ENCODE peak calls at places on chromosomes 13 and 19, in ten cellular contexts. One of them, this sample, is unnamed.
A peak's percentile ranks its signal among the peaks of the same experiment; 100 is the strongest.

GRCh38 chr19:58326501-58326913 is 287 bp upstream of the ZSCAN22 start:
- DNase-seq in KBM-7: no peak
- DNase-seq in NCI-H226: no peak
- DNase-seq in AG08395: no peak
- DNase-seq in NCI-H1105: no peak
- DNase-seq in stimulated activated effector memory CD8-positive, alpha-beta T cell treated with anti-CD3 and anti-CD28 coated beads, Interleukin-12 subunit alpha, Interleukin-12 subunit beta, amount 100 ng/mL, for 72 hours: no peak
- DNase-seq in stimulated activated CD4-positive, alpha-beta T cell treated with anti-CD3 and anti-CD28 coated beads, Interleukin-2, amount 100 ng/mL, for 48 hours: no peak
- DNase-seq in GM20000: no peak
- DNase-seq in NCI-H1092 treated with DMSO at 0.1 percent for 48 hours: no peak
- DNase-seq in activated T-cell treated with anti-CD3 and anti-CD28 coated beads, Interleukin-2, amount 50 U/mL, for 1 hour: no peak
- DNase-seq in this sample: no peak

GRCh38 chr13:87123987-87124784 is 547.0 kb upstream of the SLITRK5 start:
- DNase-seq in activated T-cell treated with anti-CD3 and anti-CD28 coated beads, Interleukin-2, amount 50 U/mL, for 1 hour: no peak
- DNase-seq in NCI-H1092 treated with DMSO at 0.1 percent for 48 hours: no peak
- DNase-seq in stimulated activated CD4-positive, alpha-beta T cell treated with anti-CD3 and anti-CD28 coated beads, Interleukin-2, amount 100 ng/mL, for 48 hours: no peak
- DNase-seq in GM20000: no peak
- DNase-seq in stimulated activated effector memory CD8-positive, alpha-beta T cell treated with anti-CD3 and anti-CD28 coated beads, Interleukin-12 subunit alpha, Interleukin-12 subunit beta, amount 100 ng/mL, for 72 hours: no peak
- DNase-seq in NCI-H1105: no peak
- DNase-seq in NCI-H226: peak; percentile 100
- DNase-seq in AG08395: peak; percentile 62
- DNase-seq in KBM-7: peak; percentile 98
- DNase-seq in this sample: peak; percentile 95

GRCh38 chr13:40666905-40667621 is 622 bp upstream of the FOXO1 start:
- DNase-seq in NCI-H226: no peak
- DNase-seq in AG08395: no peak
- DNase-seq in GM20000: no peak
- DNase-seq in stimulated activated CD4-positive, alpha-beta T cell treated with anti-CD3 and anti-CD28 coated beads, Interleukin-2, amount 100 ng/mL, for 48 hours: no peak
- DNase-seq in stimulated activated effector memory CD8-positive, alpha-beta T cell treated with anti-CD3 and anti-CD28 coated beads, Interleukin-12 subunit alpha, Interleukin-12 subunit beta, amount 100 ng/mL, for 72 hours: no peak
- DNase-seq in NCI-H1105: no peak
- DNase-seq in KBM-7: peak; percentile 56
- DNase-seq in NCI-H1092 treated with DMSO at 0.1 percent for 48 hours: peak; percentile 40
- DNase-seq in activated T-cell treated with anti-CD3 and anti-CD28 coated beads, Interleukin-2, amount 50 U/mL, for 1 hour: no peak
- DNase-seq in this sample: no peak

GRCh38 chr19:6685962-6686627 is 16.1 kb upstream of the TNFSF14 start:
- DNase-seq in stimulated activated effector memory CD8-positive, alpha-beta T cell treated with anti-CD3 and anti-CD28 coated beads, Interleukin-12 subunit alpha, Interleukin-12 subunit beta, amount 100 ng/mL, for 72 hours: no peak
- DNase-seq in activated T-cell treated with anti-CD3 and anti-CD28 coated beads, Interleukin-2, amount 50 U/mL, for 1 hour: no peak
- DNase-seq in NCI-H1092 treated with DMSO at 0.1 percent for 48 hours: no peak
- DNase-seq in AG08395: no peak
- DNase-seq in GM20000: no peak
- DNase-seq in KBM-7: no peak
- DNase-seq in NCI-H1105: no peak
- DNase-seq in NCI-H226: no peak
- DNase-seq in stimulated activated CD4-positive, alpha-beta T cell treated with anti-CD3 and anti-CD28 coated beads, Interleukin-2, amount 100 ng/mL, for 48 hours: no peak
- DNase-seq in this sample: no peak

GRCh38 chr13:21949818-21950429 is 279.1 kb downstream of the FGF9 start:
- DNase-seq in NCI-H1092 treated with DMSO at 0.1 percent for 48 hours: peak; percentile 22
- DNase-seq in stimulated activated effector memory CD8-positive, alpha-beta T cell treated with anti-CD3 and anti-CD28 coated beads, Interleukin-12 subunit alpha, Interleukin-12 subunit beta, amount 100 ng/mL, for 72 hours: no peak
- DNase-seq in stimulated activated CD4-positive, alpha-beta T cell treated with anti-CD3 and anti-CD28 coated beads, Interleukin-2, amount 100 ng/mL, for 48 hours: no peak
- DNase-seq in GM20000: no peak
- DNase-seq in KBM-7: no peak
- DNase-seq in NCI-H1105: no peak
- DNase-seq in activated T-cell treated with anti-CD3 and anti-CD28 coated beads, Interleukin-2, amount 50 U/mL, for 1 hour: no peak
- DNase-seq in AG08395: no peak
- DNase-seq in NCI-H226: no peak
- DNase-seq in this sample: no peak

GRCh38 chr13:40961826-40962225 is 57.3 kb downstream of the ELF1 start:
- DNase-seq in stimulated activated effector memory CD8-positive, alpha-beta T cell treated with anti-CD3 and anti-CD28 coated beads, Interleukin-12 subunit alpha, Interleukin-12 subunit beta, amount 100 ng/mL, for 72 hours: no peak
- DNase-seq in stimulated activated CD4-positive, alpha-beta T cell treated with anti-CD3 and anti-CD28 coated beads, Interleukin-2, amount 100 ng/mL, for 48 hours: no peak
- DNase-seq in AG08395: no peak
- DNase-seq in NCI-H226: no peak
- DNase-seq in KBM-7: no peak
- DNase-seq in NCI-H1092 treated with DMSO at 0.1 percent for 48 hours: no peak
- DNase-seq in activated T-cell treated with anti-CD3 and anti-CD28 coated beads, Interleukin-2, amount 50 U/mL, for 1 hour: no peak
- DNase-seq in GM20000: no peak
- DNase-seq in NCI-H1105: no peak
- DNase-seq in this sample: no peak

GRCh38 chr19:44549507-44549906 is 20.0 kb upstream of the CEACAM20 start:
- DNase-seq in stimulated activated CD4-positive, alpha-beta T cell treated with anti-CD3 and anti-CD28 coated beads, Interleukin-2, amount 100 ng/mL, for 48 hours: no peak
- DNase-seq in NCI-H226: no peak
- DNase-seq in stimulated activated effector memory CD8-positive, alpha-beta T cell treated with anti-CD3 and anti-CD28 coated beads, Interleukin-12 subunit alpha, Interleukin-12 subunit beta, amount 100 ng/mL, for 72 hours: no peak
- DNase-seq in AG08395: no peak
- DNase-seq in activated T-cell treated with anti-CD3 and anti-CD28 coated beads, Interleukin-2, amount 50 U/mL, for 1 hour: no peak
- DNase-seq in NCI-H1105: no peak
- DNase-seq in NCI-H1092 treated with DMSO at 0.1 percent for 48 hours: no peak
- DNase-seq in GM20000: no peak
- DNase-seq in KBM-7: no peak
- DNase-seq in this sample: no peak

GRCh38 chr19:46838160-46838559 is 12.5 kb downstream of the AP2S1 start:
- DNase-seq in NCI-H1092 treated with DMSO at 0.1 percent for 48 hours: no peak
- DNase-seq in NCI-H1105: no peak
- DNase-seq in stimulated activated effector memory CD8-positive, alpha-beta T cell treated with anti-CD3 and anti-CD28 coated beads, Interleukin-12 subunit alpha, Interleukin-12 subunit beta, amount 100 ng/mL, for 72 hours: no peak
- DNase-seq in activated T-cell treated with anti-CD3 and anti-CD28 coated beads, Interleukin-2, amount 50 U/mL, for 1 hour: no peak
- DNase-seq in stimulated activated CD4-positive, alpha-beta T cell treated with anti-CD3 and anti-CD28 coated beads, Interleukin-2, amount 100 ng/mL, for 48 hours: no peak
- DNase-seq in KBM-7: no peak
- DNase-seq in GM20000: no peak
- DNase-seq in NCI-H226: no peak
- DNase-seq in AG08395: no peak
- DNase-seq in this sample: no peak

GRCh38 chr13:68128297-68128915 is 898.3 kb upstream of the PCDH9 start:
- DNase-seq in GM20000: no peak
- DNase-seq in stimulated activated effector memory CD8-positive, alpha-beta T cell treated with anti-CD3 and anti-CD28 coated beads, Interleukin-12 subunit alpha, Interleukin-12 subunit beta, amount 100 ng/mL, for 72 hours: no peak
- DNase-seq in stimulated activated CD4-positive, alpha-beta T cell treated with anti-CD3 and anti-CD28 coated beads, Interleukin-2, amount 100 ng/mL, for 48 hours: no peak
- DNase-seq in NCI-H226: no peak
- DNase-seq in KBM-7: no peak
- DNase-seq in NCI-H1105: no peak
- DNase-seq in AG08395: no peak
- DNase-seq in activated T-cell treated with anti-CD3 and anti-CD28 coated beads, Interleukin-2, amount 50 U/mL, for 1 hour: no peak
- DNase-seq in NCI-H1092 treated with DMSO at 0.1 percent for 48 hours: no peak
- DNase-seq in this sample: no peak

GRCh38 chr13:20477394-20477793 is 48.3 kb downstream of the CRYL1 start:
- DNase-seq in activated T-cell treated with anti-CD3 and anti-CD28 coated beads, Interleukin-2, amount 50 U/mL, for 1 hour: no peak
- DNase-seq in stimulated activated effector memory CD8-positive, alpha-beta T cell treated with anti-CD3 and anti-CD28 coated beads, Interleukin-12 subunit alpha, Interleukin-12 subunit beta, amount 100 ng/mL, for 72 hours: no peak
- DNase-seq in NCI-H1092 treated with DMSO at 0.1 percent for 48 hours: no peak
- DNase-seq in NCI-H226: no peak
- DNase-seq in stimulated activated CD4-positive, alpha-beta T cell treated with anti-CD3 and anti-CD28 coated beads, Interleukin-2, amount 100 ng/mL, for 48 hours: no peak
- DNase-seq in AG08395: no peak
- DNase-seq in GM20000: no peak
- DNase-seq in KBM-7: no peak
- DNase-seq in NCI-H1105: no peak
- DNase-seq in this sample: no peak

GRCh38 chr13:111051656-111052232 is 63.4 kb upstream of the ARHGEF7 start:
- DNase-seq in KBM-7: no peak
- DNase-seq in stimulated activated CD4-positive, alpha-beta T cell treated with anti-CD3 and anti-CD28 coated beads, Interleukin-2, amount 100 ng/mL, for 48 hours: no peak
- DNase-seq in stimulated activated effector memory CD8-positive, alpha-beta T cell treated with anti-CD3 and anti-CD28 coated beads, Interleukin-12 subunit alpha, Interleukin-12 subunit beta, amount 100 ng/mL, for 72 hours: no peak
- DNase-seq in NCI-H1092 treated with DMSO at 0.1 percent for 48 hours: no peak
- DNase-seq in activated T-cell treated with anti-CD3 and anti-CD28 coated beads, Interleukin-2, amount 50 U/mL, for 1 hour: no peak
- DNase-seq in GM20000: no peak
- DNase-seq in AG08395: no peak
- DNase-seq in NCI-H226: no peak
- DNase-seq in NCI-H1105: no peak
- DNase-seq in this sample: no peak

GRCh38 chr19:56350416-56351045 is 35.9 kb upstream of the ZSCAN5A start:
- DNase-seq in KBM-7: peak; percentile 49
- DNase-seq in GM20000: peak; percentile 45
- DNase-seq in activated T-cell treated with anti-CD3 and anti-CD28 coated beads, Interleukin-2, amount 50 U/mL, for 1 hour: peak; percentile 20
- DNase-seq in stimulated activated CD4-positive, alpha-beta T cell treated with anti-CD3 and anti-CD28 coated beads, Interleukin-2, amount 100 ng/mL, for 48 hours: peak; percentile 52
- DNase-seq in NCI-H1105: peak; percentile 41
- DNase-seq in AG08395: peak; percentile 31
- DNase-seq in NCI-H1092 treated with DMSO at 0.1 percent for 48 hours: peak; percentile 23
- DNase-seq in stimulated activated effector memory CD8-positive, alpha-beta T cell treated with anti-CD3 and anti-CD28 coated beads, Interleukin-12 subunit alpha, Interleukin-12 subunit beta, amount 100 ng/mL, for 72 hours: peak; percentile 14
- DNase-seq in NCI-H226: peak; percentile 36
- DNase-seq in this sample: peak; percentile 56

GRCh38 chr13:106089251-106089940 is 446.1 kb downstream of the EFNB2 start:
- DNase-seq in AG08395: no peak
- DNase-seq in KBM-7: no peak
- DNase-seq in GM20000: no peak
- DNase-seq in stimulated activated CD4-positive, alpha-beta T cell treated with anti-CD3 and anti-CD28 coated beads, Interleukin-2, amount 100 ng/mL, for 48 hours: no peak
- DNase-seq in stimulated activated effector memory CD8-positive, alpha-beta T cell treated with anti-CD3 and anti-CD28 coated beads, Interleukin-12 subunit alpha, Interleukin-12 subunit beta, amount 100 ng/mL, for 72 hours: no peak
- DNase-seq in NCI-H1092 treated with DMSO at 0.1 percent for 48 hours: no peak
- DNase-seq in NCI-H226: no peak
- DNase-seq in activated T-cell treated with anti-CD3 and anti-CD28 coated beads, Interleukin-2, amount 50 U/mL, for 1 hour: no peak
- DNase-seq in NCI-H1105: no peak
- DNase-seq in this sample: no peak

GRCh38 chr13:21015284-21015683 is 46.1 kb downstream of the LATS2 start:
- DNase-seq in stimulated activated CD4-positive, alpha-beta T cell treated with anti-CD3 and anti-CD28 coated beads, Interleukin-2, amount 100 ng/mL, for 48 hours: no peak
- DNase-seq in KBM-7: no peak
- DNase-seq in NCI-H1105: no peak
- DNase-seq in NCI-H226: no peak
- DNase-seq in NCI-H1092 treated with DMSO at 0.1 percent for 48 hours: no peak
- DNase-seq in AG08395: no peak
- DNase-seq in GM20000: no peak
- DNase-seq in activated T-cell treated with anti-CD3 and anti-CD28 coated beads, Interleukin-2, amount 50 U/mL, for 1 hour: no peak
- DNase-seq in stimulated activated effector memory CD8-positive, alpha-beta T cell treated with anti-CD3 and anti-CD28 coated beads, Interleukin-12 subunit alpha, Interleukin-12 subunit beta, amount 100 ng/mL, for 72 hours: no peak
- DNase-seq in this sample: no peak

GRCh38 chr13:100958859-100959258 is 284.3 kb upstream of the TMTC4 start:
- DNase-seq in NCI-H1092 treated with DMSO at 0.1 percent for 48 hours: no peak
- DNase-seq in AG08395: no peak
- DNase-seq in GM20000: no peak
- DNase-seq in stimulated activated effector memory CD8-positive, alpha-beta T cell treated with anti-CD3 and anti-CD28 coated beads, Interleukin-12 subunit alpha, Interleukin-12 subunit beta, amount 100 ng/mL, for 72 hours: no peak
- DNase-seq in KBM-7: no peak
- DNase-seq in activated T-cell treated with anti-CD3 and anti-CD28 coated beads, Interleukin-2, amount 50 U/mL, for 1 hour: no peak
- DNase-seq in stimulated activated CD4-positive, alpha-beta T cell treated with anti-CD3 and anti-CD28 coated beads, Interleukin-2, amount 100 ng/mL, for 48 hours: no peak
- DNase-seq in NCI-H1105: no peak
- DNase-seq in NCI-H226: no peak
- DNase-seq in this sample: no peak

GRCh38 chr19:48681127-48681470 is 8.3 kb upstream of the NTN5 start:
- DNase-seq in GM20000: peak; percentile 50
- DNase-seq in stimulated activated effector memory CD8-positive, alpha-beta T cell treated with anti-CD3 and anti-CD28 coated beads, Interleukin-12 subunit alpha, Interleukin-12 subunit beta, amount 100 ng/mL, for 72 hours: no peak
- DNase-seq in NCI-H226: peak; percentile 97
- DNase-seq in KBM-7: peak; percentile 90
- DNase-seq in NCI-H1092 treated with DMSO at 0.1 percent for 48 hours: no peak
- DNase-seq in stimulated activated CD4-positive, alpha-beta T cell treated with anti-CD3 and anti-CD28 coated beads, Interleukin-2, amount 100 ng/mL, for 48 hours: no peak
- DNase-seq in NCI-H1105: no peak
- DNase-seq in AG08395: no peak
- DNase-seq in activated T-cell treated with anti-CD3 and anti-CD28 coated beads, Interleukin-2, amount 50 U/mL, for 1 hour: no peak
- DNase-seq in this sample: peak; percentile 93

GRCh38 chr19:46579286-46579944 is 21.7 kb upstream of the CALM3 start:
- DNase-seq in KBM-7: peak; percentile 36
- DNase-seq in NCI-H1092 treated with DMSO at 0.1 percent for 48 hours: no peak
- DNase-seq in stimulated activated effector memory CD8-positive, alpha-beta T cell treated with anti-CD3 and anti-CD28 coated beads, Interleukin-12 subunit alpha, Interleukin-12 subunit beta, amount 100 ng/mL, for 72 hours: no peak
- DNase-seq in NCI-H226: no peak
- DNase-seq in AG08395: no peak
- DNase-seq in NCI-H1105: peak; percentile 21
- DNase-seq in GM20000: peak; percentile 27
- DNase-seq in activated T-cell treated with anti-CD3 and anti-CD28 coated beads, Interleukin-2, amount 50 U/mL, for 1 hour: peak; percentile 56
- DNase-seq in stimulated activated CD4-positive, alpha-beta T cell treated with anti-CD3 and anti-CD28 coated beads, Interleukin-2, amount 100 ng/mL, for 48 hours: peak; percentile 66
- DNase-seq in this sample: peak; percentile 48

GRCh38 chr13:102872131-102872530 is 26.3 kb downstream of the ERCC5 start:
- DNase-seq in NCI-H1105: no peak
- DNase-seq in GM20000: no peak
- DNase-seq in activated T-cell treated with anti-CD3 and anti-CD28 coated beads, Interleukin-2, amount 50 U/mL, for 1 hour: no peak
- DNase-seq in stimulated activated CD4-positive, alpha-beta T cell treated with anti-CD3 and anti-CD28 coated beads, Interleukin-2, amount 100 ng/mL, for 48 hours: no peak
- DNase-seq in stimulated activated effector memory CD8-positive, alpha-beta T cell treated with anti-CD3 and anti-CD28 coated beads, Interleukin-12 subunit alpha, Interleukin-12 subunit beta, amount 100 ng/mL, for 72 hours: no peak
- DNase-seq in AG08395: no peak
- DNase-seq in KBM-7: no peak
- DNase-seq in NCI-H226: no peak
- DNase-seq in NCI-H1092 treated with DMSO at 0.1 percent for 48 hours: no peak
- DNase-seq in this sample: no peak

GRCh38 chr13:27619093-27619705 is 1.1 kb downstream of the LNX2 start:
- DNase-seq in NCI-H1105: no peak
- DNase-seq in AG08395: no peak
- DNase-seq in GM20000: no peak
- DNase-seq in activated T-cell treated with anti-CD3 and anti-CD28 coated beads, Interleukin-2, amount 50 U/mL, for 1 hour: no peak
- DNase-seq in stimulated activated effector memory CD8-positive, alpha-beta T cell treated with anti-CD3 and anti-CD28 coated beads, Interleukin-12 subunit alpha, Interleukin-12 subunit beta, amount 100 ng/mL, for 72 hours: no peak
- DNase-seq in stimulated activated CD4-positive, alpha-beta T cell treated with anti-CD3 and anti-CD28 coated beads, Interleukin-2, amount 100 ng/mL, for 48 hours: no peak
- DNase-seq in NCI-H1092 treated with DMSO at 0.1 percent for 48 hours: no peak
- DNase-seq in NCI-H226: no peak
- DNase-seq in KBM-7: peak; percentile 20
- DNase-seq in this sample: peak; percentile 61

GRCh38 chr19:40592170-40592569 is 9.0 kb upstream of the LTBP4 start:
- DNase-seq in KBM-7: peak; percentile 58
- DNase-seq in NCI-H226: peak; percentile 26
- DNase-seq in stimulated activated effector memory CD8-positive, alpha-beta T cell treated with anti-CD3 and anti-CD28 coated beads, Interleukin-12 subunit alpha, Interleukin-12 subunit beta, amount 100 ng/mL, for 72 hours: no peak
- DNase-seq in GM20000: peak; percentile 79
- DNase-seq in NCI-H1092 treated with DMSO at 0.1 percent for 48 hours: peak; percentile 19
- DNase-seq in activated T-cell treated with anti-CD3 and anti-CD28 coated beads, Interleukin-2, amount 50 U/mL, for 1 hour: no peak
- DNase-seq in AG08395: peak; percentile 46
- DNase-seq in NCI-H1105: peak; percentile 24
- DNase-seq in stimulated activated CD4-positive, alpha-beta T cell treated with anti-CD3 and anti-CD28 coated beads, Interleukin-2, amount 100 ng/mL, for 48 hours: no peak
- DNase-seq in this sample: peak; percentile 69

GRCh38 chr13:77033717-77034302 is 6.9 kb upstream of the FBXL3 start:
- DNase-seq in NCI-H1105: no peak
- DNase-seq in activated T-cell treated with anti-CD3 and anti-CD28 coated beads, Interleukin-2, amount 50 U/mL, for 1 hour: no peak
- DNase-seq in AG08395: no peak
- DNase-seq in stimulated activated effector memory CD8-positive, alpha-beta T cell treated with anti-CD3 and anti-CD28 coated beads, Interleukin-12 subunit alpha, Interleukin-12 subunit beta, amount 100 ng/mL, for 72 hours: no peak
- DNase-seq in GM20000: no peak
- DNase-seq in NCI-H226: no peak
- DNase-seq in KBM-7: no peak
- DNase-seq in NCI-H1092 treated with DMSO at 0.1 percent for 48 hours: no peak
- DNase-seq in stimulated activated CD4-positive, alpha-beta T cell treated with anti-CD3 and anti-CD28 coated beads, Interleukin-2, amount 100 ng/mL, for 48 hours: no peak
- DNase-seq in this sample: no peak

GRCh38 chr19:6238643-6239281 is 41.0 kb downstream of the MLLT1 start:
- DNase-seq in NCI-H1105: no peak
- DNase-seq in activated T-cell treated with anti-CD3 and anti-CD28 coated beads, Interleukin-2, amount 50 U/mL, for 1 hour: no peak
- DNase-seq in stimulated activated effector memory CD8-positive, alpha-beta T cell treated with anti-CD3 and anti-CD28 coated beads, Interleukin-12 subunit alpha, Interleukin-12 subunit beta, amount 100 ng/mL, for 72 hours: no peak
- DNase-seq in NCI-H1092 treated with DMSO at 0.1 percent for 48 hours: peak; percentile 51
- DNase-seq in GM20000: no peak
- DNase-seq in AG08395: peak; percentile 52
- DNase-seq in stimulated activated CD4-positive, alpha-beta T cell treated with anti-CD3 and anti-CD28 coated beads, Interleukin-2, amount 100 ng/mL, for 48 hours: no peak
- DNase-seq in KBM-7: no peak
- DNase-seq in NCI-H226: peak; percentile 84
- DNase-seq in this sample: no peak

GRCh38 chr13:66359910-66360552 is 870.1 kb downstream of the PCDH9 start:
- DNase-seq in stimulated activated CD4-positive, alpha-beta T cell treated with anti-CD3 and anti-CD28 coated beads, Interleukin-2, amount 100 ng/mL, for 48 hours: no peak
- DNase-seq in stimulated activated effector memory CD8-positive, alpha-beta T cell treated with anti-CD3 and anti-CD28 coated beads, Interleukin-12 subunit alpha, Interleukin-12 subunit beta, amount 100 ng/mL, for 72 hours: no peak
- DNase-seq in KBM-7: no peak
- DNase-seq in NCI-H1092 treated with DMSO at 0.1 percent for 48 hours: no peak
- DNase-seq in NCI-H226: no peak
- DNase-seq in GM20000: no peak
- DNase-seq in NCI-H1105: no peak
- DNase-seq in activated T-cell treated with anti-CD3 and anti-CD28 coated beads, Interleukin-2, amount 50 U/mL, for 1 hour: no peak
- DNase-seq in AG08395: no peak
- DNase-seq in this sample: no peak

GRCh38 chr13:50323440-50324070 is 308.3 kb downstream of the KCNRG start:
- DNase-seq in stimulated activated effector memory CD8-positive, alpha-beta T cell treated with anti-CD3 and anti-CD28 coated beads, Interleukin-12 subunit alpha, Interleukin-12 subunit beta, amount 100 ng/mL, for 72 hours: no peak
- DNase-seq in activated T-cell treated with anti-CD3 and anti-CD28 coated beads, Interleukin-2, amount 50 U/mL, for 1 hour: no peak
- DNase-seq in NCI-H1092 treated with DMSO at 0.1 percent for 48 hours: no peak
- DNase-seq in NCI-H226: peak; percentile 78
- DNase-seq in NCI-H1105: no peak
- DNase-seq in stimulated activated CD4-positive, alpha-beta T cell treated with anti-CD3 and anti-CD28 coated beads, Interleukin-2, amount 100 ng/mL, for 48 hours: no peak
- DNase-seq in KBM-7: no peak
- DNase-seq in GM20000: no peak
- DNase-seq in AG08395: peak; percentile 83
- DNase-seq in this sample: no peak

GRCh38 chr13:93535256-93535655 is 308.6 kb downstream of the GPC6 start:
- DNase-seq in stimulated activated effector memory CD8-positive, alpha-beta T cell treated with anti-CD3 and anti-CD28 coated beads, Interleukin-12 subunit alpha, Interleukin-12 subunit beta, amount 100 ng/mL, for 72 hours: no peak
- DNase-seq in activated T-cell treated with anti-CD3 and anti-CD28 coated beads, Interleukin-2, amount 50 U/mL, for 1 hour: no peak
- DNase-seq in KBM-7: no peak
- DNase-seq in AG08395: peak; percentile 66
- DNase-seq in NCI-H1092 treated with DMSO at 0.1 percent for 48 hours: no peak
- DNase-seq in NCI-H226: peak; percentile 58
- DNase-seq in NCI-H1105: no peak
- DNase-seq in stimulated activated CD4-positive, alpha-beta T cell treated with anti-CD3 and anti-CD28 coated beads, Interleukin-2, amount 100 ng/mL, for 48 hours: no peak
- DNase-seq in GM20000: no peak
- DNase-seq in this sample: no peak

GRCh38 chr13:101623469-101624209 is 171.2 kb downstream of the ITGBL1 start:
- DNase-seq in stimulated activated effector memory CD8-positive, alpha-beta T cell treated with anti-CD3 and anti-CD28 coated beads, Interleukin-12 subunit alpha, Interleukin-12 subunit beta, amount 100 ng/mL, for 72 hours: no peak
- DNase-seq in stimulated activated CD4-positive, alpha-beta T cell treated with anti-CD3 and anti-CD28 coated beads, Interleukin-2, amount 100 ng/mL, for 48 hours: no peak
- DNase-seq in NCI-H1092 treated with DMSO at 0.1 percent for 48 hours: peak; percentile 19
- DNase-seq in activated T-cell treated with anti-CD3 and anti-CD28 coated beads, Interleukin-2, amount 50 U/mL, for 1 hour: no peak
- DNase-seq in NCI-H226: no peak
- DNase-seq in GM20000: no peak
- DNase-seq in KBM-7: no peak
- DNase-seq in NCI-H1105: no peak
- DNase-seq in AG08395: no peak
- DNase-seq in this sample: no peak

GRCh38 chr19:6580313-6580712 is 10.6 kb downstream of the CD70 start:
- DNase-seq in AG08395: peak; percentile 43
- DNase-seq in stimulated activated CD4-positive, alpha-beta T cell treated with anti-CD3 and anti-CD28 coated beads, Interleukin-2, amount 100 ng/mL, for 48 hours: no peak
- DNase-seq in NCI-H1105: no peak
- DNase-seq in stimulated activated effector memory CD8-positive, alpha-beta T cell treated with anti-CD3 and anti-CD28 coated beads, Interleukin-12 subunit alpha, Interleukin-12 subunit beta, amount 100 ng/mL, for 72 hours: no peak
- DNase-seq in NCI-H1092 treated with DMSO at 0.1 percent for 48 hours: no peak
- DNase-seq in KBM-7: no peak
- DNase-seq in GM20000: no peak
- DNase-seq in activated T-cell treated with anti-CD3 and anti-CD28 coated beads, Interleukin-2, amount 50 U/mL, for 1 hour: no peak
- DNase-seq in NCI-H226: peak; percentile 80
- DNase-seq in this sample: peak; percentile 27

GRCh38 chr13:97211986-97212385 is 10.1 kb upstream of the MBNL2 start:
- DNase-seq in NCI-H1092 treated with DMSO at 0.1 percent for 48 hours: no peak
- DNase-seq in KBM-7: no peak
- DNase-seq in AG08395: no peak
- DNase-seq in NCI-H1105: no peak
- DNase-seq in stimulated activated CD4-positive, alpha-beta T cell treated with anti-CD3 and anti-CD28 coated beads, Interleukin-2, amount 100 ng/mL, for 48 hours: no peak
- DNase-seq in NCI-H226: no peak
- DNase-seq in GM20000: no peak
- DNase-seq in stimulated activated effector memory CD8-positive, alpha-beta T cell treated with anti-CD3 and anti-CD28 coated beads, Interleukin-12 subunit alpha, Interleukin-12 subunit beta, amount 100 ng/mL, for 72 hours: no peak
- DNase-seq in activated T-cell treated with anti-CD3 and anti-CD28 coated beads, Interleukin-2, amount 50 U/mL, for 1 hour: no peak
- DNase-seq in this sample: no peak

This sample was measured in cardiac muscle cell.